ENCODE peak calls at places on chromosomes 13 and 19, in eight cellular contexts. C is T-helper 1 cell, W is body of pancreas, P is posterior vena cava, Y is NCI-H748 treated with DMSO at 0.1 percent for 48 hours, G is endothelial cell of umbilical vein, T is AG09309, Z is activated gamma-delta T cell. E is an unnamed sample.

GRCh38 chr19:1394252-1395193 is 6.8 kb downstream of the GAMT start:
- DNase-seq in C (no peak), Y (no peak), G (no peak), T (no peak), Z (no peak), W (peak; percentile 92), P (no peak), E (no peak)

GRCh38 chr19:35430382-35431146 is 17.5 kb upstream of the FFAR2 start:
- DNase-seq in C (no peak), Z (no peak), P (no peak), Y (no peak), W (no peak), G (no peak), T (no peak), E (no peak)

GRCh38 chr13:43316997-43317396 is 293.6 kb downstream of the DNAJC15 start:
- DNase-seq in C (no peak), Z (no peak), Y (no peak), G (peak; percentile 82), P (no peak), T (no peak), W (no peak), E (no peak)

GRCh38 chr13:95603887-95604533 is 40.5 kb downstream of the DZIP1 start:
- DNase-seq in T (no peak), P (no peak), C (no peak), W (peak; percentile 73), Y (no peak), G (peak; percentile 66), Z (no peak), E (no peak)

GRCh38 chr13:109704771-109705628 is 81.4 kb downstream of the IRS2 start:
- DNase-seq in Y (no peak), G (no peak), Z (no peak), C (no peak), P (peak; percentile 86), T (no peak), W (no peak), E (no peak)

GRCh38 chr19:46878613-46879375 is 18.0 kb downstream of the ARHGAP35 start:
- DNase-seq in Z (no peak), Y (no peak), T (no peak), W (no peak), C (no peak), P (no peak), G (peak; percentile 26), E (peak; percentile 80)

GRCh38 chr19:34962945-34963530 is 991 bp downstream of the ZNF792 start:
- DNase-seq in P (no peak), W (no peak), T (no peak), C (no peak), Y (no peak), G (peak; percentile 67), Z (no peak), E (no peak)

GRCh38 chr19:42121666-42122069 is 10.6 kb downstream of the POU2F2 start:
- DNase-seq in W (no peak), Y (no peak), G (peak; percentile 93), C (peak; percentile 54), Z (no peak), T (no peak), P (peak; percentile 86), E (no peak)

GRCh38 chr19:49894879-49895565 is 1.7 kb downstream of the IL4I1 start:
- DNase-seq in Y (no peak), Z (no peak), W (no peak), P (no peak), C (no peak), G (no peak), T (no peak), E (no peak)

GRCh38 chr13:111261326-111261725 is 59.1 kb upstream of the TEX29 start:
- DNase-seq in T (no peak), Y (no peak), C (no peak), Z (no peak), G (no peak), P (no peak), W (no peak), E (no peak)

GRCh38 chr19:55487884-55488687 is at the start of gene SSC5D:
- DNase-seq in C (no peak), W (no peak), T (no peak), G (no peak), Y (no peak), Z (no peak), P (peak; percentile 88), E (peak; percentile 38)

GRCh38 chr19:33294058-33294798 is 8.1 kb downstream of the CEBPA start:
- DNase-seq in C (no peak), W (no peak), T (no peak), Z (no peak), G (no peak), P (peak; percentile 38), Y (no peak), E (no peak)

GRCh38 chr19:7013678-7014077 is 7.6 kb downstream of the MBD3L2B start:
- DNase-seq in Z (no peak), C (no peak), W (no peak), T (no peak), G (no peak), P (no peak), Y (no peak), E (no peak)

GRCh38 chr19:44512326-44513298 is 12.3 kb upstream of the ZNF180 start:
- DNase-seq in T (peak; percentile 31), P (no peak), Y (peak; percentile 21), W (no peak), Z (no peak), C (no peak), G (peak; percentile 34), E (peak; percentile 26)

GRCh38 chr13:48808689-48809088 is 155.0 kb downstream of the CYSLTR2 start:
- DNase-seq in Z (no peak), W (no peak), G (no peak), C (no peak), Y (no peak), T (no peak), P (no peak), E (no peak)

GRCh38 chr13:100273576-100273975 is 184.7 kb downstream of the PCCA start:
- DNase-seq in C (no peak), Y (no peak), W (no peak), P (no peak), T (no peak), Z (no peak), G (no peak), E (no peak)

GRCh38 chr19:50333737-50334617 is 4.8 kb upstream of the KCNC3 start:
- DNase-seq in Z (peak; percentile 65), T (no peak), W (peak; percentile 86), C (peak; percentile 75), Y (peak; percentile 96), P (peak; percentile 90), G (no peak), E (no peak)

GRCh38 chr19:532578-533484 is 1.3 kb downstream of the CDC34 start:
- DNase-seq in W (peak; percentile 85), Z (no peak), T (peak; percentile 18), G (peak; percentile 85), P (peak; percentile 92), C (peak; percentile 38), Y (peak; percentile 5), E (peak; percentile 58)

GRCh38 chr19:41166888-41167804 is 25.9 kb upstream of the CYP2S1 start:
- DNase-seq in Y (no peak), G (no peak), Z (no peak), T (no peak), W (no peak), C (no peak), P (no peak), E (no peak)

GRCh38 chr19:14686411-14686810 is 3.4 kb upstream of the ZNF333 start:
- DNase-seq in G (peak; percentile 19), Y (no peak), Z (no peak), P (no peak), T (no peak), C (no peak), W (no peak), E (no peak)

GRCh38 chr13:93941444-93941843 is 538.0 kb downstream of the DCT start:
- DNase-seq in Z (no peak), T (no peak), W (no peak), Y (no peak), C (no peak), P (no peak), G (no peak), E (no peak)

GRCh38 chr13:46864941-46865340 is 31.9 kb downstream of the HTR2A start:
- DNase-seq in T (no peak), Y (no peak), P (no peak), G (peak; percentile 2), C (no peak), Z (no peak), W (no peak), E (no peak)

GRCh38 chr13:86193281-86193680 is 394.1 kb upstream of the SLITRK6 start:
- DNase-seq in Y (no peak), G (no peak), C (no peak), T (no peak), Z (no peak), P (no peak), W (no peak), E (no peak)

GRCh38 chr19:29988351-29988750 is 46.3 kb downstream of the URI1 start:
- DNase-seq in P (no peak), T (no peak), C (no peak), W (no peak), G (no peak), Y (no peak), Z (no peak), E (no peak)

GRCh38 chr13:26601669-26602068 is 44.2 kb downstream of the WASF3 start:
- DNase-seq in G (peak; percentile 79), T (no peak), Z (no peak), P (no peak), W (no peak), C (no peak), Y (no peak), E (no peak)

GRCh38 chr19:19550454-19550842 is 12.4 kb downstream of the CILP2 start:
- DNase-seq in C (no peak), Z (no peak), W (no peak), P (peak; percentile 76), T (peak; percentile 34), Y (no peak), G (no peak), E (no peak)

GRCh38 chr13:66831317-66831716 is 398.8 kb downstream of the PCDH9 start:
- DNase-seq in G (no peak), Z (no peak), P (no peak), W (no peak), Y (no peak), T (no peak), C (no peak), E (no peak)

GRCh38 chr19:12786149-12786870 is 5.0 kb upstream of the JUNB start:
- DNase-seq in G (no peak), W (peak; percentile 89), P (peak; percentile 91), C (no peak), T (no peak), Y (no peak), Z (no peak), E (no peak)

GRCh38 chr19:14383898-14384669 is 2.8 kb downstream of the ADGRE5 start:
- DNase-seq in Z (no peak), G (no peak), P (no peak), W (no peak), C (peak; percentile 55), T (no peak), Y (no peak), E (peak; percentile 39)

GRCh38 chr13:21668665-21669599 is 1.9 kb upstream of the FGF9 start:
- DNase-seq in G (no peak), C (no peak), T (no peak), Y (peak; percentile 58), W (peak; percentile 18), P (peak; percentile 89), Z (peak; percentile 19), E (no peak)

GRCh38 chr19:6267552-6268381 is 12.0 kb downstream of the MLLT1 start:
- DNase-seq in T (no peak), Z (no peak), Y (no peak), G (no peak), P (peak; percentile 30), W (no peak), C (no peak), E (no peak)

GRCh38 chr13:66948910-66949309 is 281.2 kb downstream of the PCDH9 start:
- DNase-seq in G (no peak), Y (no peak), C (no peak), P (no peak), T (no peak), W (no peak), Z (no peak), E (no peak)

GRCh38 chr19:1941146-1942077 is at the start of gene CSNK1G2:
- DNase-seq in P (no peak), Z (no peak), Y (no peak), W (peak; percentile 37), T (no peak), C (peak; percentile 12), G (no peak), E (no peak)

GRCh38 chr13:78247362-78247761 is 328.7 kb upstream of the EDNRB start:
- DNase-seq in G (no peak), C (no peak), P (no peak), T (no peak), Y (peak; percentile 7), Z (no peak), W (no peak), E (no peak)